ENCODE peak calls at places on chromosomes 4 and X, in ten cellular contexts. P, S, M, R, X, O, K, V, B and N are unnamed samples.

GRCh38 chr4:59971952-59972351 is 1228.2 kb upstream of the ADGRL3 start:
- DNase-seq in P (no peak), S (no peak), M (no peak), R (no peak), X (no peak), O (no peak), K (no peak), V (no peak), B (no peak), N (no peak)

GRCh38 chr4:190016369-190017289 is 10.4 kb downstream of the FRG2 start:
- DNase-seq in P (no peak), S (no peak), M (no peak), R (no peak), X (no peak), O (no peak), K (no peak), V (no peak), B (no peak), N (no peak)

GRCh38 chr4:100450449-100450848 is 67.4 kb downstream of the EMCN start:
- DNase-seq in P (no peak), S (no peak), M (no peak), R (peak), X (no peak), O (no peak), K (no peak), V (no peak), B (no peak), N (no peak)

GRCh38 chr4:32472918-32473317 is 1752.7 kb downstream of the PCDH7 start:
- DNase-seq in P (no peak), S (no peak), M (no peak), R (no peak), X (no peak), O (no peak), K (no peak), V (no peak), B (no peak), N (no peak)

GRCh38 chrX:87583679-87584078 is 66.1 kb downstream of the KLHL4 start:
- DNase-seq in P (no peak), S (no peak), M (peak), R (peak), X (peak), O (no peak), K (no peak), V (no peak), B (no peak), N (peak)

GRCh38 chr4:141501931-141502330 is 134.5 kb upstream of the IL15 start:
- DNase-seq in P (no peak), S (no peak), M (no peak), R (no peak), X (no peak), O (no peak), K (no peak), V (no peak), B (no peak), N (no peak)

GRCh38 chrX:19785647-19786046 is 101.8 kb downstream of the SH3KBP1 start:
- DNase-seq in P (no peak), S (no peak), M (no peak), R (no peak), X (no peak), O (no peak), K (no peak), V (no peak), B (peak), N (no peak)

GRCh38 chrX:134990475-134991473 is at the start of gene SMIM10:
- DNase-seq in P (no peak), S (no peak), M (peak), R (peak), X (peak), O (no peak), K (peak), V (peak), B (no peak), N (no peak)

GRCh38 chr4:177554966-177555574 is 112.8 kb upstream of the AGA start:
- DNase-seq in P (no peak), S (no peak), M (peak), R (peak), X (peak), O (no peak), K (no peak), V (no peak), B (no peak), N (no peak)

GRCh38 chr4:8108991-8109390 is 49.6 kb downstream of the ABLIM2 start:
- DNase-seq in P (no peak), S (no peak), M (no peak), R (no peak), X (no peak), O (no peak), K (no peak), V (no peak), B (no peak), N (no peak)

GRCh38 chr4:22458112-22458511 is 57.8 kb downstream of the ADGRA3 start:
- DNase-seq in P (no peak), S (no peak), M (peak), R (peak), X (no peak), O (no peak), K (no peak), V (no peak), B (no peak), N (no peak)

GRCh38 chr4:137909910-137910309 is 332.2 kb downstream of the SLC7A11 start:
- DNase-seq in P (no peak), S (no peak), M (peak), R (no peak), X (no peak), O (no peak), K (peak), V (no peak), B (no peak), N (no peak)

GRCh38 chrX:46407753-46408130 is 137.5 kb downstream of the ZNF674 start:
- DNase-seq in P (no peak), S (no peak), M (no peak), R (no peak), X (no peak), O (no peak), K (no peak), V (no peak), B (no peak), N (no peak)